ENCODE peak calls at places on chromosomes 4 and X, in eight cellular contexts. One of them, this sample, is unnamed. For H3K36me3 and H3K27me3, the result is how much of the 10 kb centered on the place peaks cover.

GRCh38 chr4:155822572-155822971 is 43.5 kb downstream of the ASIC5 start:
- DNase-seq in PC-3: peak
- DNase-seq in naive thymus-derived CD4-positive, alpha-beta T cell: no peak
- DNase-seq in suprapubic skin: no peak
- DNase-seq in tibial nerve: no peak
- DNase-seq in K562: no peak
- DNase-seq in Karpas-422: no peak
- DNase-seq in fibroblast of lung: peak
- DNase-seq in this sample: peak

GRCh38 chrX:15973299-15973698 is 118.7 kb upstream of the AP1S2 start:
- DNase-seq in tibial nerve: no peak
- DNase-seq in Karpas-422: peak
- DNase-seq in K562: peak
- DNase-seq in naive thymus-derived CD4-positive, alpha-beta T cell: peak
- DNase-seq in suprapubic skin: no peak
- DNase-seq in fibroblast of lung: peak
- DNase-seq in PC-3: peak
- DNase-seq in this sample: peak

GRCh38 chr4:141464366-141464765 is 172.0 kb upstream of the IL15 start:
- DNase-seq in tibial nerve: no peak
- DNase-seq in Karpas-422: no peak
- DNase-seq in PC-3: no peak
- DNase-seq in K562: no peak
- DNase-seq in suprapubic skin: no peak
- DNase-seq in fibroblast of lung: no peak
- DNase-seq in naive thymus-derived CD4-positive, alpha-beta T cell: no peak
- DNase-seq in this sample: no peak

GRCh38 chrX:74422576-74423288 is 1.4 kb downstream of the SLC16A2 start:
- DNase-seq in PC-3: no peak
- DNase-seq in Karpas-422: no peak
- DNase-seq in fibroblast of lung: peak
- DNase-seq in tibial nerve: peak
- DNase-seq in naive thymus-derived CD4-positive, alpha-beta T cell: no peak
- DNase-seq in K562: no peak
- DNase-seq in suprapubic skin: peak
- DNase-seq in this sample: peak

GRCh38 chrX:81957900-81958545 is 756.1 kb downstream of the SH3BGRL start:
- DNase-seq in Karpas-422: peak
- DNase-seq in PC-3: peak
- DNase-seq in naive thymus-derived CD4-positive, alpha-beta T cell: peak
- DNase-seq in suprapubic skin: no peak
- DNase-seq in tibial nerve: no peak
- DNase-seq in K562: peak
- DNase-seq in fibroblast of lung: peak
- DNase-seq in this sample: peak

GRCh38 chr4:106671711-106672110 is 303.1 kb upstream of the GIMD1 start:
- DNase-seq in naive thymus-derived CD4-positive, alpha-beta T cell: no peak
- DNase-seq in PC-3: peak
- DNase-seq in Karpas-422: no peak
- DNase-seq in suprapubic skin: no peak
- DNase-seq in fibroblast of lung: peak
- DNase-seq in tibial nerve: no peak
- DNase-seq in K562: no peak
- DNase-seq in this sample: peak

GRCh38 chr4:108811486-108811885 is 48.6 kb upstream of the ETNPPL start:
- DNase-seq in fibroblast of lung: no peak
- DNase-seq in tibial nerve: no peak
- DNase-seq in Karpas-422: no peak
- DNase-seq in suprapubic skin: no peak
- DNase-seq in K562: no peak
- DNase-seq in naive thymus-derived CD4-positive, alpha-beta T cell: no peak
- DNase-seq in PC-3: no peak
- DNase-seq in this sample: no peak

GRCh38 chr4:139453371-139454110 is 380 bp upstream of the RAB33B start:
- DNase-seq in K562: peak
- DNase-seq in suprapubic skin: peak
- DNase-seq in Karpas-422: peak
- DNase-seq in PC-3: peak
- DNase-seq in fibroblast of lung: peak
- DNase-seq in naive thymus-derived CD4-positive, alpha-beta T cell: peak
- DNase-seq in tibial nerve: peak
- DNase-seq in this sample: peak

GRCh38 chr4:38673109-38673978 is 9.3 kb downstream of the KLF3 start:
- DNase-seq in fibroblast of lung: peak
- DNase-seq in K562: peak
- DNase-seq in naive thymus-derived CD4-positive, alpha-beta T cell: peak
- DNase-seq in Karpas-422: no peak
- DNase-seq in PC-3: peak
- DNase-seq in suprapubic skin: peak
- DNase-seq in tibial nerve: no peak
- DNase-seq in this sample: peak

GRCh38 chr4:68249434-68249833 is 3.9 kb upstream of the TMPRSS11B start:
- DNase-seq in PC-3: no peak
- DNase-seq in tibial nerve: no peak
- DNase-seq in suprapubic skin: no peak
- DNase-seq in fibroblast of lung: no peak
- DNase-seq in naive thymus-derived CD4-positive, alpha-beta T cell: no peak
- DNase-seq in K562: no peak
- DNase-seq in Karpas-422: no peak
- DNase-seq in this sample: peak

GRCh38 chrX:140664939-140665338 is 44.6 kb upstream of the LINC00632 start:
- DNase-seq in suprapubic skin: no peak
- DNase-seq in naive thymus-derived CD4-positive, alpha-beta T cell: no peak
- DNase-seq in Karpas-422: peak
- DNase-seq in K562: peak
- DNase-seq in fibroblast of lung: peak
- DNase-seq in PC-3: peak
- DNase-seq in tibial nerve: no peak
- DNase-seq in this sample: peak

GRCh38 chr4:25787891-25788331 is 74.9 kb downstream of the SEL1L3 start:
- DNase-seq in fibroblast of lung: peak
- DNase-seq in tibial nerve: no peak
- DNase-seq in PC-3: no peak
- DNase-seq in naive thymus-derived CD4-positive, alpha-beta T cell: no peak
- DNase-seq in Karpas-422: no peak
- DNase-seq in K562: no peak
- DNase-seq in suprapubic skin: no peak
- DNase-seq in this sample: peak

GRCh38 chr4:117135634-117136354 is 50.4 kb upstream of the TRAM1L1 start:
- DNase-seq in Karpas-422: no peak
- DNase-seq in K562: no peak
- DNase-seq in fibroblast of lung: peak
- DNase-seq in tibial nerve: no peak
- DNase-seq in PC-3: peak
- DNase-seq in suprapubic skin: no peak
- DNase-seq in naive thymus-derived CD4-positive, alpha-beta T cell: no peak
- DNase-seq in this sample: no peak

GRCh38 chr4:88244821-88245579 is 39.4 kb downstream of the PPM1K start:
- DNase-seq in Karpas-422: peak
- DNase-seq in suprapubic skin: no peak
- DNase-seq in fibroblast of lung: no peak
- DNase-seq in PC-3: no peak
- DNase-seq in tibial nerve: no peak
- DNase-seq in naive thymus-derived CD4-positive, alpha-beta T cell: peak
- DNase-seq in K562: peak
- DNase-seq in this sample: no peak

GRCh38 chr4:26081795-26082498 is 167.9 kb downstream of the SMIM20 start:
- DNase-seq in PC-3: peak
- DNase-seq in tibial nerve: no peak
- DNase-seq in K562: peak
- DNase-seq in Karpas-422: peak
- DNase-seq in suprapubic skin: no peak
- DNase-seq in naive thymus-derived CD4-positive, alpha-beta T cell: peak
- DNase-seq in fibroblast of lung: peak
- DNase-seq in this sample: peak

GRCh38 chrX:3636803-3637202 is 76.6 kb downstream of the PRKX start:
- DNase-seq in fibroblast of lung: no peak
- DNase-seq in K562: no peak
- DNase-seq in suprapubic skin: no peak
- DNase-seq in PC-3: no peak
- DNase-seq in Karpas-422: no peak
- DNase-seq in naive thymus-derived CD4-positive, alpha-beta T cell: no peak
- DNase-seq in tibial nerve: no peak
- DNase-seq in this sample: no peak

GRCh38 chrX:41518127-41518840 is 71.1 kb downstream of the NYX start:
- DNase-seq in PC-3: no peak
- DNase-seq in suprapubic skin: no peak
- DNase-seq in tibial nerve: no peak
- DNase-seq in K562: no peak
- DNase-seq in Karpas-422: no peak
- DNase-seq in naive thymus-derived CD4-positive, alpha-beta T cell: no peak
- DNase-seq in fibroblast of lung: no peak
- DNase-seq in this sample: no peak

GRCh38 chr4:40283413-40283812 is 51.7 kb upstream of the CHRNA9 start:
- DNase-seq in suprapubic skin: no peak
- DNase-seq in Karpas-422: no peak
- DNase-seq in PC-3: no peak
- DNase-seq in tibial nerve: no peak
- DNase-seq in naive thymus-derived CD4-positive, alpha-beta T cell: peak
- DNase-seq in K562: no peak
- DNase-seq in fibroblast of lung: no peak
- DNase-seq in this sample: peak

GRCh38 chr4:8267077-8267476 is 2.5 kb upstream of the HTRA3 start:
- DNase-seq in Karpas-422: peak
- DNase-seq in tibial nerve: peak
- DNase-seq in fibroblast of lung: no peak
- DNase-seq in K562: peak
- DNase-seq in suprapubic skin: peak
- DNase-seq in PC-3: peak
- DNase-seq in naive thymus-derived CD4-positive, alpha-beta T cell: no peak
- DNase-seq in this sample: peak

GRCh38 chr4:106245176-106245575 is 70.8 kb downstream of the TBCK start:
- DNase-seq in Karpas-422: no peak
- DNase-seq in suprapubic skin: no peak
- DNase-seq in PC-3: peak
- DNase-seq in naive thymus-derived CD4-positive, alpha-beta T cell: no peak
- DNase-seq in fibroblast of lung: no peak
- DNase-seq in tibial nerve: no peak
- DNase-seq in K562: peak
- DNase-seq in this sample: peak

GRCh38 chr4:66906314-66906713 is 639.0 kb downstream of the CENPC start:
- DNase-seq in K562: no peak
- DNase-seq in fibroblast of lung: no peak
- DNase-seq in tibial nerve: no peak
- DNase-seq in naive thymus-derived CD4-positive, alpha-beta T cell: no peak
- DNase-seq in PC-3: peak
- DNase-seq in suprapubic skin: no peak
- DNase-seq in Karpas-422: no peak
- DNase-seq in this sample: no peak

GRCh38 chrX:129797251-129797906 is 17.6 kb downstream of the SASH3 start:
- DNase-seq in fibroblast of lung: no peak
- DNase-seq in tibial nerve: no peak
- DNase-seq in K562: no peak
- DNase-seq in Karpas-422: no peak
- DNase-seq in naive thymus-derived CD4-positive, alpha-beta T cell: no peak
- DNase-seq in suprapubic skin: no peak
- DNase-seq in PC-3: no peak
- DNase-seq in this sample: no peak
- H3K36me3 ChIP-seq in fibroblast of lung: under half
- H3K36me3 ChIP-seq in tibial nerve: under half
- H3K36me3 ChIP-seq in K562: under half
- H3K36me3 ChIP-seq in Karpas-422: under half
- H3K36me3 ChIP-seq in naive thymus-derived CD4-positive, alpha-beta T cell: under half
- H3K36me3 ChIP-seq in suprapubic skin: under half
- H3K36me3 ChIP-seq in PC-3: under half
- H3K36me3 ChIP-seq in this sample: under half

DNA sequence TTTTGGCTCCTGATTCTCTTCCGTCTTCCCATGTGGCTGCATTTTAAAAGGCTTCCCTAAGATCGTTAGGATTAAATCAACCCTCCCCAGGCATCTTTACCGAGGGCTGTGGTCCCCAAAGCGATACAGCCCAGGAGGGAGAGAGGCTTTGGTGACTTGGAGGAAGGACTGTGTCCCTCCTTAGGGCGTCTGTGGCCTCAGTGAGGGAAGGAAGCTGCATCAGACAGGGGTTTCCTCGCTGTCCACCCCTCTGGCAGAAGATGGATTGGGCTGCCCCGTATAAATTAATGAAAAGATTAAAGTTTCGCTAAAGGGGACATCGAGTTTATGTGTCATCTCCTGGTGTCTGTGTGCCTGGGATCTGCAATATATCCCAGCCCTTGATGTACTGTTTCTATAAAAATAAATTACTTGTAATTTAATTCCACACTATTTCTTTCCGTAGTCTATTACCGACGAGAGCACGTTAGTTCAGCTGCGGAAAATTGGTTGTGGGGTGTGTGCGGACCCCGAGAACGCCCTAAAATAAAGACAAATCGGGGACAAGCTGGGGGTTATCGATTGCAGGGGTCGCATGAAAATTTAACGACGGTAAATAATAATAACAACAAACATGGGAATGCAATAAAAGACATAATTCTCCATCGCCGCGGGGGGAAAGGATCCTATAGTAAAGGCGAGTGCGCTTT is 6.5 kb downstream of the SHOX start:
- DNase-seq in K562: no peak
- DNase-seq in tibial nerve: no peak
- DNase-seq in PC-3: no peak
- DNase-seq in fibroblast of lung: no peak
- DNase-seq in Karpas-422: no peak
- DNase-seq in naive thymus-derived CD4-positive, alpha-beta T cell: no peak
- DNase-seq in suprapubic skin: no peak
- DNase-seq in this sample: no peak
- H3K27me3 ChIP-seq in K562: under half
- H3K27me3 ChIP-seq in tibial nerve: under half
- H3K27me3 ChIP-seq in PC-3: half or more
- H3K27me3 ChIP-seq in fibroblast of lung: under half
- H3K27me3 ChIP-seq in Karpas-422: under half
- H3K27me3 ChIP-seq in naive thymus-derived CD4-positive, alpha-beta T cell: under half
- H3K27me3 ChIP-seq in suprapubic skin: half or more
- H3K27me3 ChIP-seq in this sample: under half

GRCh38 chr4:113147498-113148231 is 98.2 kb downstream of the ANK2 start:
- DNase-seq in PC-3: no peak
- DNase-seq in naive thymus-derived CD4-positive, alpha-beta T cell: no peak
- DNase-seq in Karpas-422: no peak
- DNase-seq in K562: no peak
- DNase-seq in tibial nerve: no peak
- DNase-seq in fibroblast of lung: no peak
- DNase-seq in suprapubic skin: no peak
- DNase-seq in this sample: no peak
- H3K36me3 ChIP-seq in PC-3: under half
- H3K36me3 ChIP-seq in naive thymus-derived CD4-positive, alpha-beta T cell: under half
- H3K36me3 ChIP-seq in Karpas-422: under half
- H3K36me3 ChIP-seq in K562: under half
- H3K36me3 ChIP-seq in tibial nerve: under half
- H3K36me3 ChIP-seq in fibroblast of lung: under half
- H3K36me3 ChIP-seq in suprapubic skin: under half
- H3K36me3 ChIP-seq in this sample: under half

GRCh38 chr4:15779789-15780188 is 1.7 kb downstream of the CD38 start:
- DNase-seq in K562: no peak
- DNase-seq in naive thymus-derived CD4-positive, alpha-beta T cell: no peak
- DNase-seq in tibial nerve: no peak
- DNase-seq in suprapubic skin: no peak
- DNase-seq in fibroblast of lung: no peak
- DNase-seq in PC-3: no peak
- DNase-seq in Karpas-422: no peak
- DNase-seq in this sample: peak
- H3K27me3 ChIP-seq in K562: under half
- H3K27me3 ChIP-seq in naive thymus-derived CD4-positive, alpha-beta T cell: under half
- H3K27me3 ChIP-seq in tibial nerve: under half
- H3K27me3 ChIP-seq in suprapubic skin: under half
- H3K27me3 ChIP-seq in fibroblast of lung: under half
- H3K27me3 ChIP-seq in PC-3: under half
- H3K27me3 ChIP-seq in Karpas-422: under half
- H3K27me3 ChIP-seq in this sample: under half